ENCODE peak calls at places on chromosome 22, in nine cellular contexts. One of them, this sample, is unnamed.

GRCh38 chr22:40654522-40655167 is 18.1 kb upstream of the MRTFA start:
- DNase-seq in GM13977: no peak
- DNase-seq in nucleus accumbens: peak; percentile 57
- DNase-seq in hypothalamus: no peak
- DNase-seq in T-helper 2 cell: no peak
- DNase-seq in Panc1: no peak
- DNase-seq in NCI-H187 treated with DMSO at 0.1 percent for 48 hours: no peak
- DNase-seq in left colon: no peak
- DNase-seq in NCI-H2081: peak; percentile 30
- DNase-seq in this sample: no peak

GRCh38 chr22:37148742-37149665 is 712 bp downstream of the IL2RB start:
- DNase-seq in GM13977: no peak
- DNase-seq in nucleus accumbens: no peak
- DNase-seq in hypothalamus: no peak
- DNase-seq in T-helper 2 cell: no peak
- DNase-seq in Panc1: no peak
- DNase-seq in NCI-H187 treated with DMSO at 0.1 percent for 48 hours: no peak
- DNase-seq in left colon: no peak
- DNase-seq in NCI-H2081: no peak
- DNase-seq in this sample: no peak

GRCh38 chr22:19803736-19804267 is 43.2 kb downstream of the TBX1 start:
- DNase-seq in GM13977: no peak
- DNase-seq in nucleus accumbens: no peak
- DNase-seq in hypothalamus: no peak
- DNase-seq in T-helper 2 cell: no peak
- DNase-seq in Panc1: no peak
- DNase-seq in NCI-H187 treated with DMSO at 0.1 percent for 48 hours: no peak
- DNase-seq in left colon: no peak
- DNase-seq in NCI-H2081: no peak
- DNase-seq in this sample: no peak

GRCh38 chr22:20237480-20238440 is 30.4 kb downstream of the RTN4R start:
- DNase-seq in GM13977: no peak
- DNase-seq in nucleus accumbens: peak; percentile 37
- DNase-seq in hypothalamus: no peak
- DNase-seq in T-helper 2 cell: peak; percentile 71
- DNase-seq in Panc1: no peak
- DNase-seq in NCI-H187 treated with DMSO at 0.1 percent for 48 hours: no peak
- DNase-seq in left colon: no peak
- DNase-seq in NCI-H2081: peak; percentile 27
- DNase-seq in this sample: no peak

GRCh38 chr22:37014835-37015586 is 4.2 kb downstream of the TST start:
- DNase-seq in GM13977: no peak
- DNase-seq in nucleus accumbens: no peak
- DNase-seq in hypothalamus: no peak
- DNase-seq in T-helper 2 cell: no peak
- DNase-seq in Panc1: no peak
- DNase-seq in NCI-H187 treated with DMSO at 0.1 percent for 48 hours: no peak
- DNase-seq in left colon: peak; percentile 61
- DNase-seq in NCI-H2081: no peak
- DNase-seq in this sample: no peak

GRCh38 chr22:48940266-48940987 is 887.2 kb downstream of the BRD1 start:
- DNase-seq in GM13977: no peak
- DNase-seq in nucleus accumbens: no peak
- DNase-seq in hypothalamus: no peak
- DNase-seq in T-helper 2 cell: no peak
- DNase-seq in Panc1: no peak
- DNase-seq in NCI-H187 treated with DMSO at 0.1 percent for 48 hours: no peak
- DNase-seq in left colon: no peak
- DNase-seq in NCI-H2081: no peak
- DNase-seq in this sample: no peak

GRCh38 chr22:41305646-41306045 is 4.3 kb downstream of the ZC3H7B start:
- DNase-seq in GM13977: no peak
- DNase-seq in nucleus accumbens: no peak
- DNase-seq in hypothalamus: no peak
- DNase-seq in T-helper 2 cell: no peak
- DNase-seq in Panc1: no peak
- DNase-seq in NCI-H187 treated with DMSO at 0.1 percent for 48 hours: no peak
- DNase-seq in left colon: no peak
- DNase-seq in NCI-H2081: no peak
- DNase-seq in this sample: no peak

GRCh38 chr22:23237201-23237798 is 57.0 kb downstream of the BCR start:
- DNase-seq in GM13977: no peak
- DNase-seq in nucleus accumbens: no peak
- DNase-seq in hypothalamus: no peak
- DNase-seq in T-helper 2 cell: no peak
- DNase-seq in Panc1: no peak
- DNase-seq in NCI-H187 treated with DMSO at 0.1 percent for 48 hours: no peak
- DNase-seq in left colon: no peak
- DNase-seq in NCI-H2081: peak; percentile 76
- DNase-seq in this sample: peak; percentile 41

GRCh38 chr22:46442217-46442853 is 95.1 kb downstream of the CELSR1 start:
- DNase-seq in GM13977: no peak
- DNase-seq in nucleus accumbens: no peak
- DNase-seq in hypothalamus: no peak
- DNase-seq in T-helper 2 cell: no peak
- DNase-seq in Panc1: no peak
- DNase-seq in NCI-H187 treated with DMSO at 0.1 percent for 48 hours: no peak
- DNase-seq in left colon: no peak
- DNase-seq in NCI-H2081: no peak
- DNase-seq in this sample: no peak

GRCh38 chr22:36745301-36745995 is 30.5 kb downstream of the IFT27 start:
- DNase-seq in GM13977: no peak
- DNase-seq in nucleus accumbens: no peak
- DNase-seq in hypothalamus: no peak
- DNase-seq in T-helper 2 cell: no peak
- DNase-seq in Panc1: no peak
- DNase-seq in NCI-H187 treated with DMSO at 0.1 percent for 48 hours: no peak
- DNase-seq in left colon: no peak
- DNase-seq in NCI-H2081: no peak
- DNase-seq in this sample: no peak

GRCh38 chr22:47629273-47629711 is 866.8 kb downstream of the TBC1D22A start:
- DNase-seq in GM13977: no peak
- DNase-seq in nucleus accumbens: no peak
- DNase-seq in hypothalamus: no peak
- DNase-seq in T-helper 2 cell: no peak
- DNase-seq in Panc1: no peak
- DNase-seq in NCI-H187 treated with DMSO at 0.1 percent for 48 hours: no peak
- DNase-seq in left colon: no peak
- DNase-seq in NCI-H2081: no peak
- DNase-seq in this sample: no peak

GRCh38 chr22:46446799-46447198 is 90.6 kb downstream of the CELSR1 start:
- DNase-seq in GM13977: no peak
- DNase-seq in nucleus accumbens: no peak
- DNase-seq in hypothalamus: no peak
- DNase-seq in T-helper 2 cell: no peak
- DNase-seq in Panc1: no peak
- DNase-seq in NCI-H187 treated with DMSO at 0.1 percent for 48 hours: no peak
- DNase-seq in left colon: no peak
- DNase-seq in NCI-H2081: no peak
- DNase-seq in this sample: no peak

GRCh38 chr22:22748297-22748743 is 103.9 kb downstream of the GGTLC2 start:
- DNase-seq in GM13977: no peak
- DNase-seq in nucleus accumbens: no peak
- DNase-seq in hypothalamus: no peak
- DNase-seq in T-helper 2 cell: peak; percentile 49
- DNase-seq in Panc1: no peak
- DNase-seq in NCI-H187 treated with DMSO at 0.1 percent for 48 hours: no peak
- DNase-seq in left colon: no peak
- DNase-seq in NCI-H2081: no peak
- DNase-seq in this sample: peak; percentile 69

GRCh38 chr22:29483254-29483653 is 3.2 kb downstream of the NEFH start:
- DNase-seq in GM13977: no peak
- DNase-seq in nucleus accumbens: no peak
- DNase-seq in hypothalamus: no peak
- DNase-seq in T-helper 2 cell: no peak
- DNase-seq in Panc1: no peak
- DNase-seq in NCI-H187 treated with DMSO at 0.1 percent for 48 hours: no peak
- DNase-seq in left colon: no peak
- DNase-seq in NCI-H2081: no peak
- DNase-seq in this sample: no peak

GRCh38 chr22:37095113-37095512 is 14.4 kb downstream of the TMPRSS6 start:
- DNase-seq in GM13977: no peak
- DNase-seq in nucleus accumbens: no peak
- DNase-seq in hypothalamus: no peak
- DNase-seq in T-helper 2 cell: peak; percentile 46
- DNase-seq in Panc1: no peak
- DNase-seq in NCI-H187 treated with DMSO at 0.1 percent for 48 hours: no peak
- DNase-seq in left colon: no peak
- DNase-seq in NCI-H2081: no peak
- DNase-seq in this sample: no peak

GRCh38 chr22:22745225-22746060 is 101.0 kb downstream of the GGTLC2 start:
- DNase-seq in GM13977: peak; percentile 39
- DNase-seq in nucleus accumbens: no peak
- DNase-seq in hypothalamus: no peak
- DNase-seq in T-helper 2 cell: peak; percentile 43
- DNase-seq in Panc1: no peak
- DNase-seq in NCI-H187 treated with DMSO at 0.1 percent for 48 hours: no peak
- DNase-seq in left colon: no peak
- DNase-seq in NCI-H2081: no peak
- DNase-seq in this sample: peak; percentile 72

GRCh38 chr22:46429327-46429853 is 93.9 kb downstream of the TRMU start:
- DNase-seq in GM13977: no peak
- DNase-seq in nucleus accumbens: no peak
- DNase-seq in hypothalamus: no peak
- DNase-seq in T-helper 2 cell: no peak
- DNase-seq in Panc1: no peak
- DNase-seq in NCI-H187 treated with DMSO at 0.1 percent for 48 hours: no peak
- DNase-seq in left colon: no peak
- DNase-seq in NCI-H2081: no peak
- DNase-seq in this sample: no peak

GRCh38 chr22:23199159-23199558 is 18.9 kb downstream of the BCR start:
- DNase-seq in GM13977: no peak
- DNase-seq in nucleus accumbens: no peak
- DNase-seq in hypothalamus: no peak
- DNase-seq in T-helper 2 cell: no peak
- DNase-seq in Panc1: no peak
- DNase-seq in NCI-H187 treated with DMSO at 0.1 percent for 48 hours: no peak
- DNase-seq in left colon: no peak
- DNase-seq in NCI-H2081: no peak
- DNase-seq in this sample: no peak

GRCh38 chr22:49995413-49996191 is 17.0 kb downstream of the IL17REL start:
- DNase-seq in GM13977: no peak
- DNase-seq in nucleus accumbens: no peak
- DNase-seq in hypothalamus: no peak
- DNase-seq in T-helper 2 cell: no peak
- DNase-seq in Panc1: no peak
- DNase-seq in NCI-H187 treated with DMSO at 0.1 percent for 48 hours: no peak
- DNase-seq in left colon: no peak
- DNase-seq in NCI-H2081: no peak
- DNase-seq in this sample: no peak

GRCh38 chr22:38303974-38304373 is 13.3 kb downstream of the CSNK1E start:
- DNase-seq in GM13977: no peak
- DNase-seq in nucleus accumbens: no peak
- DNase-seq in hypothalamus: no peak
- DNase-seq in T-helper 2 cell: no peak
- DNase-seq in Panc1: no peak
- DNase-seq in NCI-H187 treated with DMSO at 0.1 percent for 48 hours: no peak
- DNase-seq in left colon: no peak
- DNase-seq in NCI-H2081: no peak
- DNase-seq in this sample: no peak

This sample was measured in MM.1S.